ENCODE peak calls at places on chromosome 2, in eight cellular contexts. Z, V, H, X, T, I, J and L are unnamed samples.

GRCh38 chr2:129936334-129936934 is 43.0 kb upstream of the RAB6C start:
- DNase-seq in Z (no peak), V (peak), H (no peak), X (no peak), T (no peak), I (peak), J (no peak), L (no peak)

GRCh38 chr2:8583400-8584173 is 98.3 kb upstream of the ID2 start:
- DNase-seq in Z (no peak), V (peak), H (no peak), X (peak), T (peak), I (peak), J (peak), L (peak)

GRCh38 chr2:28280576-28280975 is 112.1 kb upstream of the FOSL2 start:
- DNase-seq in Z (no peak), V (no peak), H (no peak), X (no peak), T (no peak), I (no peak), J (no peak), L (no peak)

GRCh38 chr2:173159794-173160463 is 84.3 kb downstream of the MAP3K20 start:
- DNase-seq in Z (no peak), V (no peak), H (peak), X (peak), T (no peak), I (no peak), J (no peak), L (no peak)

GRCh38 chr2:174292908-174293307 is 41.8 kb upstream of the SP9 start:
- DNase-seq in Z (no peak), V (no peak), H (no peak), X (no peak), T (no peak), I (no peak), J (no peak), L (no peak)

GRCh38 chr2:163556511-163556910 is 179.3 kb downstream of the FIGN start:
- DNase-seq in Z (no peak), V (no peak), H (no peak), X (no peak), T (no peak), I (no peak), J (no peak), L (no peak)

GRCh38 chr2:100289020-100289419 is 33.3 kb downstream of the LONRF2 start:
- DNase-seq in Z (no peak), V (no peak), H (no peak), X (no peak), T (no peak), I (no peak), J (no peak), L (no peak)

GRCh38 chr2:216571909-216572513 is 61.2 kb upstream of the IGFBP2 start:
- DNase-seq in Z (no peak), V (no peak), H (no peak), X (no peak), T (no peak), I (no peak), J (no peak), L (no peak)

GRCh38 chr2:44360749-44361329 is 455 bp downstream of the PREPL start:
- DNase-seq in Z (no peak), V (no peak), H (no peak), X (no peak), T (no peak), I (no peak), J (no peak), L (no peak)

GRCh38 chr2:172084734-172085459 is 410 bp upstream of the DLX1 start:
- DNase-seq in Z (no peak), V (no peak), H (peak), X (peak), T (no peak), I (peak), J (peak), L (peak)

GRCh38 chr2:231674587-231675334 is 33.6 kb upstream of the PTMA start:
- DNase-seq in Z (no peak), V (peak), H (peak), X (peak), T (peak), I (peak), J (peak), L (peak)